ENCODE peak calls at places on chromosomes 5 and 9, in four cellular contexts. One of them, this sample, is unnamed.

GRCh38 chr5:36875789-36876388 is 680 bp upstream of the NIPBL start:
- DNase-seq in bronchial epithelial cell: peak
- DNase-seq in kidney: peak
- DNase-seq in lower lobe of right lung: peak
- DNase-seq in this sample: peak

GRCh38 chr5:30100929-30101328 is 1092.6 kb upstream of the CDH6 start:
- DNase-seq in bronchial epithelial cell: no peak
- DNase-seq in kidney: no peak
- DNase-seq in lower lobe of right lung: no peak
- DNase-seq in this sample: peak

GRCh38 chr5:9288234-9288633 is 257.6 kb downstream of the SEMA5A start:
- DNase-seq in bronchial epithelial cell: no peak
- DNase-seq in kidney: no peak
- DNase-seq in lower lobe of right lung: no peak
- DNase-seq in this sample: no peak

GRCh38 chr9:97526895-97527575 is 25.6 kb downstream of the TMOD1 start:
- DNase-seq in bronchial epithelial cell: no peak
- DNase-seq in kidney: no peak
- DNase-seq in lower lobe of right lung: no peak
- DNase-seq in this sample: no peak

GRCh38 chr5:161051920-161052500 is 200.0 kb upstream of the ATP10B start:
- DNase-seq in bronchial epithelial cell: peak
- DNase-seq in kidney: no peak
- DNase-seq in lower lobe of right lung: no peak
- DNase-seq in this sample: peak

GRCh38 chr5:78576376-78576775 is 72.2 kb downstream of the LHFPL2 start:
- DNase-seq in bronchial epithelial cell: no peak
- DNase-seq in kidney: no peak
- DNase-seq in lower lobe of right lung: no peak
- DNase-seq in this sample: no peak

GRCh38 chr9:17423681-17424011 is 155.2 kb upstream of the SH3GL2 start:
- DNase-seq in bronchial epithelial cell: no peak
- DNase-seq in kidney: no peak
- DNase-seq in lower lobe of right lung: no peak
- DNase-seq in this sample: no peak

GRCh38 chr9:34550016-34550680 is 27.4 kb upstream of the ENHO start:
- DNase-seq in bronchial epithelial cell: no peak
- DNase-seq in kidney: peak
- DNase-seq in lower lobe of right lung: no peak
- DNase-seq in this sample: no peak

GRCh38 chr5:149651686-149652085 is 70.4 kb downstream of the ARHGEF37 start:
- DNase-seq in bronchial epithelial cell: no peak
- DNase-seq in kidney: no peak
- DNase-seq in lower lobe of right lung: no peak
- DNase-seq in this sample: no peak

GRCh38 chr9:32455738-32456137 is 70.3 kb downstream of the RIGI start:
- DNase-seq in bronchial epithelial cell: no peak
- DNase-seq in kidney: no peak
- DNase-seq in lower lobe of right lung: no peak
- DNase-seq in this sample: no peak

DNA sequence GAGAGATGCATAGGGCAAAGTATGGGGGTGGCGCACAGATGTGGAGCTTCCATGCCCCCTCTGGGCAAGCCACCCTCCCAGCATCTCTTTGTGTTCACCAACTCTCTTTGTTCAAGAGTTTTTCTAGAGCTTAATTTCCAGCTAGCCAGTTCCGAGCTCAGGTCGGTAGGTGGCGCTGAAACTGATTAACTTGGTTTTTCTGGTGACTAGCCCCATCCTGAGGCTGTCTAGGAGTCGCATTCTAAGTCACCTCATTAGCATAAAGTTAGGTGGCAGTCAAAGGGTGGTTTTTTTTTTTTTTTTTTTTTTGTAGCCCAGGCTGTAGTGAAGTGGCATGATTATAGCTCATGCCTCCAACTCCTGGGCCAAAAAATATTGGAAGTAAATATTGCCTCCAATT is 476.4 kb downstream of the KDM4C start:
- DNase-seq in bronchial epithelial cell: peak
- DNase-seq in kidney: no peak
- DNase-seq in lower lobe of right lung: no peak
- DNase-seq in this sample: peak
- TF ChIP-seq CTCF in bronchial epithelial cell: peak
- TF ChIP-seq CTCF in kidney: no peak
- TF ChIP-seq CTCF in lower lobe of right lung: peak
- TF ChIP-seq CTCF in this sample: peak

GRCh38 chr5:90410178-90410762 is 714 bp upstream of the CETN3 start:
- DNase-seq in bronchial epithelial cell: no peak
- DNase-seq in kidney: no peak
- DNase-seq in lower lobe of right lung: no peak
- DNase-seq in this sample: no peak
- H3K4me3 ChIP-seq in bronchial epithelial cell: peak
- H3K4me3 ChIP-seq in kidney: peak
- H3K4me3 ChIP-seq in lower lobe of right lung: peak
- H3K4me3 ChIP-seq in this sample: peak

DNA sequence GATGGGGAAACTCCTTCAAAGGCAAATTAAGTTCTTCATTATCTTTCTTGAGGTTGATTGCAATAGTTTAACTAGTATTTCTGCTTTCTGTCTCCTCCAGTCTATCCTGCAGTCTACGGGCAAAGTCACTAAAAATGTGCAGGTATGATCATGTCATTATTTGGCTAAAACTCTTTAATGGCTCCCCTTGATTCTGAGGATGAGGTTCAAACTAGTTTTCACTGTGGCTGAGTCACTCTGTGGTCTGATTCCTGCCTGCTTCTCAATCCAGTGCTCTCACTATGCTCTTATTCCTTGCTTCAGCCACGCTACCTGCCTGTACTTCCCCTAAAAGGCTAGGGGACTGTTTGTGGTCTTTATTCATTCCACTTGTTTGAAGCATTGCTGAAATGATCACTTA is 93.7 kb upstream of the RIOK2 start:
- DNase-seq in bronchial epithelial cell: peak
- DNase-seq in kidney: no peak
- DNase-seq in lower lobe of right lung: no peak
- DNase-seq in this sample: peak
- TF ChIP-seq CTCF in bronchial epithelial cell: no peak
- TF ChIP-seq CTCF in kidney: no peak
- TF ChIP-seq CTCF in lower lobe of right lung: no peak
- TF ChIP-seq CTCF in this sample: no peak

GRCh38 chr9:127916665-127917581 is at the start of gene ST6GALNAC4:
- DNase-seq in bronchial epithelial cell: no peak
- DNase-seq in kidney: peak
- DNase-seq in lower lobe of right lung: peak
- DNase-seq in this sample: peak
- H3K4me3 ChIP-seq in bronchial epithelial cell: peak
- H3K4me3 ChIP-seq in kidney: peak
- H3K4me3 ChIP-seq in lower lobe of right lung: peak
- H3K4me3 ChIP-seq in this sample: peak

GRCh38 chr5:156386976-156387375 is 60.0 kb downstream of the SGCD start:
- DNase-seq in bronchial epithelial cell: no peak
- DNase-seq in kidney: no peak
- DNase-seq in lower lobe of right lung: no peak
- DNase-seq in this sample: no peak

GRCh38 chr5:156379198-156379597 is 52.2 kb downstream of the SGCD start:
- DNase-seq in bronchial epithelial cell: peak
- DNase-seq in kidney: no peak
- DNase-seq in lower lobe of right lung: no peak
- DNase-seq in this sample: peak

GRCh38 chr5:156388233-156388632 is 61.3 kb downstream of the SGCD start:
- DNase-seq in bronchial epithelial cell: no peak
- DNase-seq in kidney: no peak
- DNase-seq in lower lobe of right lung: no peak
- DNase-seq in this sample: no peak

GRCh38 chr5:156380846-156381245 is 53.9 kb downstream of the SGCD start:
- DNase-seq in bronchial epithelial cell: peak
- DNase-seq in kidney: no peak
- DNase-seq in lower lobe of right lung: no peak
- DNase-seq in this sample: peak

DNA sequence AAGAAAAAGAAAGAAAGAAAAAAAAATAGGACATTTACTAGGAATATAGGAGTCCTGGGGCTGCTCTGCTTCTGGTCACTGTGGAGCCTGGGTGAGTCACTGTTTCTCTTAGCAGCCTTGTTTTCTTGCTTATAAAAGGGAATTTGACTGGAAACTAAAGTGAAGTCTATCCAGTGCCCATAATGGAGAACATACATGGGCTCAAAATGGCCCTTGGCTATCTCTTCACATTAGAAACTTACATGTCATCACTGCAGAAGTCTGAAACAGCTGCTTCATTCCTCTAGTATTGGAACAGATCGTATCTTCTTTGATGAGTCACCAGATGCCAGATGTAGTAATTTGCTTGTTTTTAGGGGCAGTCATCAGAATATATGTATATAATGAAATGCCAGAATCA is 56.5 kb downstream of the SGCD start:
- DNase-seq in bronchial epithelial cell: peak
- DNase-seq in kidney: no peak
- DNase-seq in lower lobe of right lung: no peak
- DNase-seq in this sample: peak
- TF ChIP-seq CTCF in bronchial epithelial cell: no peak
- TF ChIP-seq CTCF in kidney: no peak
- TF ChIP-seq CTCF in lower lobe of right lung: no peak
- TF ChIP-seq CTCF in this sample: no peak